ENCODE peak calls at places on chromosomes 16 and 17, in eight cellular contexts. One of them, this sample, is unnamed.

GRCh38 chr17:27268394-27269085 is 25.4 kb upstream of the WSB1 start:
- DNase-seq in GM23248: no peak
- DNase-seq in SK-N-DZ: no peak
- DNase-seq in activated CD4-positive, alpha-beta T cell treated with anti-CD3 and anti-CD28 coated beads for 24 hours: no peak
- DNase-seq in KBM-7: no peak
- DNase-seq in NCI-H2171: no peak
- DNase-seq in AG04450: no peak
- DNase-seq in HT-29: no peak
- DNase-seq in this sample: no peak

GRCh38 chr17:65011047-65011446 is 45.5 kb downstream of the GNA13 start:
- DNase-seq in SK-N-DZ: no peak
- DNase-seq in KBM-7: no peak
- DNase-seq in AG04450: no peak
- DNase-seq in HT-29: no peak
- DNase-seq in activated CD4-positive, alpha-beta T cell treated with anti-CD3 and anti-CD28 coated beads for 24 hours: no peak
- DNase-seq in NCI-H2171: no peak
- DNase-seq in GM23248: no peak
- DNase-seq in this sample: no peak

GRCh38 chr16:48393843-48394703 is 8.9 kb upstream of the SIAH1 start:
- DNase-seq in HT-29: no peak
- DNase-seq in NCI-H2171: no peak
- DNase-seq in GM23248: peak; percentile 96
- DNase-seq in KBM-7: peak; percentile 30
- DNase-seq in activated CD4-positive, alpha-beta T cell treated with anti-CD3 and anti-CD28 coated beads for 24 hours: no peak
- DNase-seq in SK-N-DZ: peak; percentile 64
- DNase-seq in AG04450: no peak
- DNase-seq in this sample: no peak

GRCh38 chr16:89177501-89177900 is 6.0 kb downstream of the CDH15 start:
- DNase-seq in SK-N-DZ: no peak
- DNase-seq in NCI-H2171: no peak
- DNase-seq in HT-29: no peak
- DNase-seq in AG04450: no peak
- DNase-seq in activated CD4-positive, alpha-beta T cell treated with anti-CD3 and anti-CD28 coated beads for 24 hours: no peak
- DNase-seq in GM23248: no peak
- DNase-seq in KBM-7: no peak
- DNase-seq in this sample: no peak

GRCh38 chr17:75980188-75981018 is 1.4 kb downstream of the TEN1 start:
- DNase-seq in AG04450: no peak
- DNase-seq in HT-29: no peak
- DNase-seq in SK-N-DZ: no peak
- DNase-seq in GM23248: peak; percentile 60
- DNase-seq in activated CD4-positive, alpha-beta T cell treated with anti-CD3 and anti-CD28 coated beads for 24 hours: no peak
- DNase-seq in NCI-H2171: no peak
- DNase-seq in KBM-7: no peak
- DNase-seq in this sample: no peak

GRCh38 chr17:17506181-17506741 is 10.1 kb upstream of the RASD1 start:
- DNase-seq in activated CD4-positive, alpha-beta T cell treated with anti-CD3 and anti-CD28 coated beads for 24 hours: no peak
- DNase-seq in KBM-7: no peak
- DNase-seq in HT-29: no peak
- DNase-seq in NCI-H2171: no peak
- DNase-seq in AG04450: no peak
- DNase-seq in SK-N-DZ: no peak
- DNase-seq in GM23248: no peak
- DNase-seq in this sample: no peak

GRCh38 chr17:47225436-47225858 is 16.3 kb downstream of the MYL4 start:
- DNase-seq in SK-N-DZ: no peak
- DNase-seq in KBM-7: peak; percentile 26
- DNase-seq in AG04450: peak; percentile 68
- DNase-seq in activated CD4-positive, alpha-beta T cell treated with anti-CD3 and anti-CD28 coated beads for 24 hours: no peak
- DNase-seq in GM23248: peak; percentile 95
- DNase-seq in HT-29: no peak
- DNase-seq in NCI-H2171: no peak
- DNase-seq in this sample: no peak

GRCh38 chr16:77660311-77660710 is 62.0 kb upstream of the NUDT7 start:
- DNase-seq in SK-N-DZ: peak; percentile 59
- DNase-seq in KBM-7: no peak
- DNase-seq in NCI-H2171: no peak
- DNase-seq in AG04450: peak; percentile 11
- DNase-seq in GM23248: peak; percentile 70
- DNase-seq in activated CD4-positive, alpha-beta T cell treated with anti-CD3 and anti-CD28 coated beads for 24 hours: no peak
- DNase-seq in HT-29: peak; percentile 13
- DNase-seq in this sample: no peak

GRCh38 chr17:18143044-18143936 is 34.7 kb downstream of the MYO15A start:
- DNase-seq in AG04450: no peak
- DNase-seq in activated CD4-positive, alpha-beta T cell treated with anti-CD3 and anti-CD28 coated beads for 24 hours: no peak
- DNase-seq in NCI-H2171: no peak
- DNase-seq in SK-N-DZ: no peak
- DNase-seq in GM23248: peak; percentile 54
- DNase-seq in HT-29: no peak
- DNase-seq in KBM-7: peak; percentile 47
- DNase-seq in this sample: no peak

GRCh38 chr16:67393111-67393789 is at the start of gene TPPP3:
- DNase-seq in SK-N-DZ: peak; percentile 91
- DNase-seq in activated CD4-positive, alpha-beta T cell treated with anti-CD3 and anti-CD28 coated beads for 24 hours: peak; percentile 28
- DNase-seq in KBM-7: no peak
- DNase-seq in HT-29: peak; percentile 91
- DNase-seq in NCI-H2171: peak; percentile 77
- DNase-seq in AG04450: no peak
- DNase-seq in GM23248: peak; percentile 91
- DNase-seq in this sample: peak; percentile 42

GRCh38 chr17:74455025-74455585 is 11.3 kb upstream of the CD300A start:
- DNase-seq in activated CD4-positive, alpha-beta T cell treated with anti-CD3 and anti-CD28 coated beads for 24 hours: no peak
- DNase-seq in SK-N-DZ: no peak
- DNase-seq in HT-29: no peak
- DNase-seq in AG04450: no peak
- DNase-seq in KBM-7: no peak
- DNase-seq in NCI-H2171: no peak
- DNase-seq in GM23248: no peak
- DNase-seq in this sample: no peak

GRCh38 chr17:42317256-42317966 is 29.1 kb downstream of the STAT5A start:
- DNase-seq in SK-N-DZ: no peak
- DNase-seq in HT-29: no peak
- DNase-seq in NCI-H2171: peak; percentile 30
- DNase-seq in activated CD4-positive, alpha-beta T cell treated with anti-CD3 and anti-CD28 coated beads for 24 hours: no peak
- DNase-seq in GM23248: no peak
- DNase-seq in AG04450: no peak
- DNase-seq in KBM-7: no peak
- DNase-seq in this sample: no peak

GRCh38 chr16:30527635-30528178 is 1.3 kb upstream of the ZNF768 start:
- DNase-seq in NCI-H2171: no peak
- DNase-seq in HT-29: peak; percentile 67
- DNase-seq in AG04450: no peak
- DNase-seq in SK-N-DZ: no peak
- DNase-seq in GM23248: peak; percentile 50
- DNase-seq in activated CD4-positive, alpha-beta T cell treated with anti-CD3 and anti-CD28 coated beads for 24 hours: no peak
- DNase-seq in KBM-7: peak; percentile 81
- DNase-seq in this sample: peak; percentile 32

GRCh38 chr16:9047689-9048301 is 43.6 kb upstream of the HAPSTR1 start:
- DNase-seq in SK-N-DZ: peak; percentile 53
- DNase-seq in AG04450: peak; percentile 98
- DNase-seq in NCI-H2171: peak; percentile 36
- DNase-seq in HT-29: peak; percentile 97
- DNase-seq in GM23248: peak; percentile 100
- DNase-seq in KBM-7: peak; percentile 93
- DNase-seq in activated CD4-positive, alpha-beta T cell treated with anti-CD3 and anti-CD28 coated beads for 24 hours: peak; percentile 40
- DNase-seq in this sample: no peak

GRCh38 chr16:57444711-57445110 is 2.5 kb downstream of the CIAPIN1 start:
- DNase-seq in GM23248: peak; percentile 89
- DNase-seq in KBM-7: no peak
- DNase-seq in AG04450: no peak
- DNase-seq in HT-29: no peak
- DNase-seq in SK-N-DZ: no peak
- DNase-seq in activated CD4-positive, alpha-beta T cell treated with anti-CD3 and anti-CD28 coated beads for 24 hours: no peak
- DNase-seq in NCI-H2171: no peak
- DNase-seq in this sample: no peak

GRCh38 chr17:57612202-57613071 is 132.7 kb downstream of the CCDC182 start:
- DNase-seq in HT-29: peak; percentile 9
- DNase-seq in KBM-7: peak; percentile 48
- DNase-seq in AG04450: no peak
- DNase-seq in NCI-H2171: peak; percentile 32
- DNase-seq in SK-N-DZ: no peak
- DNase-seq in activated CD4-positive, alpha-beta T cell treated with anti-CD3 and anti-CD28 coated beads for 24 hours: no peak
- DNase-seq in GM23248: no peak
- DNase-seq in this sample: no peak

This sample was measured in GM18507.